ENCODE peak calls at places on chromosomes 2 and 18, in six cellular contexts. One of them, this sample, is unnamed.

GRCh38 chr2:203562283-203562682 is 27.2 kb upstream of the RAPH1 start:
- DNase-seq in OCI-LY7: no peak
- DNase-seq in uterus: no peak
- DNase-seq in brain microvascular endothelial cell: no peak
- DNase-seq in H1: no peak
- DNase-seq in upper lobe of right lung: no peak
- DNase-seq in this sample: peak

GRCh38 chr2:71299507-71299906 is 32.1 kb upstream of the ZNF638 start:
- DNase-seq in H1: no peak
- DNase-seq in uterus: no peak
- DNase-seq in brain microvascular endothelial cell: no peak
- DNase-seq in OCI-LY7: peak
- DNase-seq in upper lobe of right lung: no peak
- DNase-seq in this sample: no peak

GRCh38 chr2:198351647-198352046 is 547.3 kb downstream of the PLCL1 start:
- DNase-seq in brain microvascular endothelial cell: no peak
- DNase-seq in OCI-LY7: no peak
- DNase-seq in H1: no peak
- DNase-seq in uterus: no peak
- DNase-seq in upper lobe of right lung: no peak
- DNase-seq in this sample: no peak

GRCh38 chr2:33785201-33786106 is 186.4 kb upstream of the FAM98A start:
- DNase-seq in H1: no peak
- DNase-seq in uterus: no peak
- DNase-seq in upper lobe of right lung: no peak
- DNase-seq in brain microvascular endothelial cell: no peak
- DNase-seq in OCI-LY7: peak
- DNase-seq in this sample: no peak

GRCh38 chr2:225526731-225527427 is 127.4 kb downstream of the NYAP2 start:
- DNase-seq in H1: no peak
- DNase-seq in upper lobe of right lung: no peak
- DNase-seq in brain microvascular endothelial cell: no peak
- DNase-seq in uterus: no peak
- DNase-seq in OCI-LY7: no peak
- DNase-seq in this sample: no peak

GRCh38 chr2:15658911-15659310 is 67.2 kb downstream of the DDX1 start:
- DNase-seq in uterus: no peak
- DNase-seq in H1: no peak
- DNase-seq in OCI-LY7: no peak
- DNase-seq in brain microvascular endothelial cell: no peak
- DNase-seq in upper lobe of right lung: no peak
- DNase-seq in this sample: no peak

GRCh38 chr2:201930043-201930442 is 103.6 kb upstream of the FZD7 start:
- DNase-seq in uterus: no peak
- DNase-seq in brain microvascular endothelial cell: no peak
- DNase-seq in H1: no peak
- DNase-seq in upper lobe of right lung: no peak
- DNase-seq in OCI-LY7: no peak
- DNase-seq in this sample: no peak

GRCh38 chr18:2050702-2051201 is 520.6 kb downstream of the METTL4 start:
- DNase-seq in uterus: no peak
- DNase-seq in H1: no peak
- DNase-seq in upper lobe of right lung: no peak
- DNase-seq in OCI-LY7: no peak
- DNase-seq in brain microvascular endothelial cell: no peak
- DNase-seq in this sample: no peak

GRCh38 chr2:120863661-120864320 is 128.1 kb downstream of the GLI2 start:
- DNase-seq in uterus: peak
- DNase-seq in brain microvascular endothelial cell: peak
- DNase-seq in OCI-LY7: no peak
- DNase-seq in H1: no peak
- DNase-seq in upper lobe of right lung: peak
- DNase-seq in this sample: no peak

GRCh38 chr2:178824181-178824580 is 17.0 kb upstream of the TTN start:
- DNase-seq in H1: no peak
- DNase-seq in brain microvascular endothelial cell: no peak
- DNase-seq in upper lobe of right lung: no peak
- DNase-seq in uterus: no peak
- DNase-seq in OCI-LY7: no peak
- DNase-seq in this sample: no peak

GRCh38 chr18:23131693-23132319 is 3.5 kb upstream of the CABLES1 start:
- DNase-seq in upper lobe of right lung: no peak
- DNase-seq in uterus: peak
- DNase-seq in brain microvascular endothelial cell: peak
- DNase-seq in H1: no peak
- DNase-seq in OCI-LY7: peak
- DNase-seq in this sample: peak

GRCh38 chr2:29193681-29194080 is 78.5 kb downstream of the CLIP4 start:
- DNase-seq in uterus: no peak
- DNase-seq in H1: no peak
- DNase-seq in brain microvascular endothelial cell: no peak
- DNase-seq in OCI-LY7: no peak
- DNase-seq in upper lobe of right lung: no peak
- DNase-seq in this sample: no peak

GRCh38 chr18:58671941-58672565 is 788 bp downstream of the MALT1 start:
- DNase-seq in H1: no peak
- DNase-seq in upper lobe of right lung: no peak
- DNase-seq in OCI-LY7: peak
- DNase-seq in brain microvascular endothelial cell: peak
- DNase-seq in uterus: peak
- DNase-seq in this sample: no peak

GRCh38 chr18:69469444-69469919 is 68.8 kb downstream of the DOK6 start:
- DNase-seq in H1: peak
- DNase-seq in brain microvascular endothelial cell: no peak
- DNase-seq in uterus: no peak
- DNase-seq in upper lobe of right lung: no peak
- DNase-seq in OCI-LY7: no peak
- DNase-seq in this sample: no peak

GRCh38 chr2:104872866-104873688 is 19.2 kb downstream of the POU3F3 start:
- DNase-seq in upper lobe of right lung: peak
- DNase-seq in H1: peak
- DNase-seq in uterus: no peak
- DNase-seq in brain microvascular endothelial cell: peak
- DNase-seq in OCI-LY7: peak
- DNase-seq in this sample: peak

GRCh38 chr2:34102359-34102758 is 503.3 kb upstream of the FAM98A start:
- DNase-seq in uterus: no peak
- DNase-seq in upper lobe of right lung: no peak
- DNase-seq in H1: no peak
- DNase-seq in OCI-LY7: no peak
- DNase-seq in brain microvascular endothelial cell: peak
- DNase-seq in this sample: no peak

GRCh38 chr2:163897799-163898198 is 162.0 kb upstream of the FIGN start:
- DNase-seq in upper lobe of right lung: no peak
- DNase-seq in OCI-LY7: no peak
- DNase-seq in brain microvascular endothelial cell: no peak
- DNase-seq in H1: no peak
- DNase-seq in uterus: no peak
- DNase-seq in this sample: no peak

GRCh38 chr2:17107875-17108274 is 410.4 kb downstream of the RAD51AP2 start:
- DNase-seq in upper lobe of right lung: no peak
- DNase-seq in OCI-LY7: no peak
- DNase-seq in brain microvascular endothelial cell: no peak
- DNase-seq in H1: no peak
- DNase-seq in uterus: no peak
- DNase-seq in this sample: no peak

GRCh38 chr2:165793779-165794519 is at the start of gene GALNT3:
- DNase-seq in uterus: no peak
- DNase-seq in brain microvascular endothelial cell: no peak
- DNase-seq in upper lobe of right lung: peak
- DNase-seq in OCI-LY7: no peak
- DNase-seq in H1: peak
- DNase-seq in this sample: no peak

GRCh38 chr2:203759692-203760365 is 53.4 kb downstream of the CD28 start:
- DNase-seq in brain microvascular endothelial cell: peak
- DNase-seq in OCI-LY7: no peak
- DNase-seq in upper lobe of right lung: no peak
- DNase-seq in H1: no peak
- DNase-seq in uterus: no peak
- DNase-seq in this sample: peak

GRCh38 chr2:189022492-189022891 is 48.3 kb downstream of the COL3A1 start:
- DNase-seq in brain microvascular endothelial cell: no peak
- DNase-seq in OCI-LY7: no peak
- DNase-seq in upper lobe of right lung: no peak
- DNase-seq in H1: no peak
- DNase-seq in uterus: peak
- DNase-seq in this sample: peak

GRCh38 chr2:31402388-31402787 is 12.2 kb downstream of the XDH start:
- DNase-seq in uterus: no peak
- DNase-seq in brain microvascular endothelial cell: no peak
- DNase-seq in H1: no peak
- DNase-seq in OCI-LY7: no peak
- DNase-seq in upper lobe of right lung: no peak
- DNase-seq in this sample: no peak

GRCh38 chr2:191386938-191387536 is 141.8 kb downstream of the MYO1B start:
- DNase-seq in upper lobe of right lung: no peak
- DNase-seq in uterus: no peak
- DNase-seq in H1: no peak
- DNase-seq in brain microvascular endothelial cell: peak
- DNase-seq in OCI-LY7: no peak
- DNase-seq in this sample: peak

GRCh38 chr2:122244830-122245229 is 489.4 kb downstream of the TSN start:
- DNase-seq in brain microvascular endothelial cell: no peak
- DNase-seq in upper lobe of right lung: no peak
- DNase-seq in uterus: no peak
- DNase-seq in OCI-LY7: no peak
- DNase-seq in H1: no peak
- DNase-seq in this sample: no peak

GRCh38 chr18:51721388-51721787 is 523.9 kb upstream of the MEX3C start:
- DNase-seq in brain microvascular endothelial cell: no peak
- DNase-seq in H1: no peak
- DNase-seq in uterus: no peak
- DNase-seq in OCI-LY7: no peak
- DNase-seq in upper lobe of right lung: no peak
- DNase-seq in this sample: no peak

GRCh38 chr2:142472382-142472781 is 341.6 kb upstream of the LRP1B start:
- DNase-seq in H1: no peak
- DNase-seq in OCI-LY7: no peak
- DNase-seq in uterus: no peak
- DNase-seq in brain microvascular endothelial cell: no peak
- DNase-seq in upper lobe of right lung: no peak
- DNase-seq in this sample: no peak

DNA sequence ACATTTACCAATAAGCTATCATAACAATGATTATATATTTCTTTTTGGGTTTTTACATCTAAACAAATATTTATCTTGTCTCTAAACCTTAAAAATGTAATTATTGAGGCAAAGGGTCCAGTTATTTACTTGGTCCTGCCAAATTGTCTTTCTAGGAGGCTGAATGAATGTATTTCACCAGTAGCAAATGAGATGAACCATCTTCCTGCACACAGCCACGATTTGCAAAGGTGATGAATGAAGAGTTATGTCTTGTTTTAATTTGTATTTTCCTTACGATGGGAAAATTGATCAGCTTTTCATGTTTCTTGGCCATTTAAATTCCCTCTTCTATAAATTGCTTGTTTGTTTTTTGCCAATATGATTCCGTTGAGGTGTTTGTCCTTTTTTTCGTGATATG is 1.4 kb downstream of the SP100 start:
- DNase-seq in uterus: no peak
- DNase-seq in brain microvascular endothelial cell: no peak
- DNase-seq in H1: no peak
- DNase-seq in OCI-LY7: no peak
- DNase-seq in upper lobe of right lung: no peak
- DNase-seq in this sample: no peak
- H3K4me3 ChIP-seq in uterus: peak
- H3K4me3 ChIP-seq in brain microvascular endothelial cell: peak
- H3K4me3 ChIP-seq in H1: no peak
- H3K4me3 ChIP-seq in OCI-LY7: peak
- H3K4me3 ChIP-seq in upper lobe of right lung: peak
- H3K4me3 ChIP-seq in this sample: peak

GRCh38 chr18:12886498-12887126 is 2.6 kb upstream of the PTPN2 start:
- DNase-seq in uterus: no peak
- DNase-seq in H1: no peak
- DNase-seq in OCI-LY7: peak
- DNase-seq in brain microvascular endothelial cell: no peak
- DNase-seq in upper lobe of right lung: no peak
- DNase-seq in this sample: no peak
- TF ChIP-seq CTCF in uterus: no peak
- TF ChIP-seq CTCF in H1: peak
- TF ChIP-seq CTCF in OCI-LY7: peak
- TF ChIP-seq CTCF in brain microvascular endothelial cell: peak
- TF ChIP-seq CTCF in upper lobe of right lung: peak
- TF ChIP-seq CTCF in this sample: peak

DNA sequence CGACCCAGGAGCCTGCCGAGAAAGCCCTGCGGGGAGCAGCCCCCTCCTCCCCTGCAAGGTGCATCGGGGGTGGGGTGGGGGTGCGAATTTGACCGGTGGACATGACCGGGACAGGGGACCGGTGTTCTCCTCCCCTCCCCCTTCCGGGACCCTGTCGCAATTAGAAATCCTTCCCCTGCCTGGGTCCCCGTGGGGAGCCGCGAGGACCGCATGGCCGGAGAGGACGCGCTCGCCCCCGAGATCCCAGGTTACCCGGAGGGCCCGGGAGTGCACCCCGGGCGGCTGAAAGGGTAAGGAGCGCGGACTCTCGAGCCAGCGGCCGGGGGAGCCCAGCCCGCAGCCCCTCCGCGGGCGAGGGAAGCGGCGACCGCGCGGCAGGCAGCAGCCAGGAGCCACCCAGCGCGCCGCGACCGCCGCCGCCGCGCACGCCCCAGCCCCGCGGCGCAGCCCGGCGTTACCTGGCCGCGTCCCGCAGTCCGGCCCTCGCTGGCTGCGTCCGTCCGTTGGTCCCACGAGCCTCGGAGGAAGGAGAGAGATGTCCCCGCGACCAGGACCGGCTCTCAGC is 477 bp downstream of the DLGAP1 start:
- DNase-seq in OCI-LY7: no peak
- DNase-seq in brain microvascular endothelial cell: no peak
- DNase-seq in uterus: no peak
- DNase-seq in H1: peak
- DNase-seq in upper lobe of right lung: peak
- DNase-seq in this sample: no peak
- H3K4me3 ChIP-seq in OCI-LY7: no peak
- H3K4me3 ChIP-seq in brain microvascular endothelial cell: peak
- H3K4me3 ChIP-seq in uterus: peak
- H3K4me3 ChIP-seq in H1: peak
- H3K4me3 ChIP-seq in upper lobe of right lung: peak
- H3K4me3 ChIP-seq in this sample: no peak

DNA sequence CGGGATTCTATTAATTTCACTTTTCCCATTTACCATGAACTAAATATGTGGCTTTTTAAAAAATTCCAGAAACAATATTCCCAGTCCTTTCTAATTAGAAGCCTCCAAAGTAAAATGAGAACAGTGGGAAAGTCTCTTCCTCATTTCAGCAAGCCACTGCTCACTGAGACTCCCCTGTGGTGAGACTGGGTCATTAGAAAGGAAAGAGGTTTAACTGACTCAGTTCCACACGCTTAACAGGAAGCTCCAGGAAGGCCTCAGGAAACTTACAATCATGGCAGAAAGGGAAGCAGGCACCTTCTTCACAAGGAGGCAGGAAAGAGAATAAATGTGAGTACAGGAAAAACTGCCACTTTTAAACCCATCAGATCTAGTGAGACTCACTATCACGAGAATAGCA is 258.9 kb upstream of the CHAC2 start:
- DNase-seq in H1: no peak
- DNase-seq in uterus: no peak
- DNase-seq in upper lobe of right lung: no peak
- DNase-seq in OCI-LY7: no peak
- DNase-seq in brain microvascular endothelial cell: peak
- DNase-seq in this sample: no peak
- TF ChIP-seq CTCF in H1: no peak
- TF ChIP-seq CTCF in uterus: no peak
- TF ChIP-seq CTCF in upper lobe of right lung: no peak
- TF ChIP-seq CTCF in OCI-LY7: no peak
- TF ChIP-seq CTCF in brain microvascular endothelial cell: peak
- TF ChIP-seq CTCF in this sample: no peak

This sample was measured in AG04450.